ENCODE peak calls at places on chromosome 5, in five cellular contexts. One of them, this sample, is unnamed.

GRCh38 chr5:160511280-160511929 is 89.8 kb downstream of the PTTG1 start:
- DNase-seq in activated CD4-positive, alpha-beta memory T cell treated with anti-CD3 and anti-CD28 coated beads, Interleukin-2, amount 10 ng/mL, durations not matched to agents 7 days and 5 days: no peak
- DNase-seq in LoVo: no peak
- DNase-seq in AG08395: no peak
- DNase-seq in stimulated activated CD4-positive, alpha-beta T cell treated with anti-CD3 and anti-CD28 coated beads, Interleukin-4, amount 100 ng/mL, for 24 hours: no peak
- DNase-seq in this sample: no peak

GRCh38 chr5:14502291-14502690 is 79.3 kb upstream of the OTULINL start:
- DNase-seq in activated CD4-positive, alpha-beta memory T cell treated with anti-CD3 and anti-CD28 coated beads, Interleukin-2, amount 10 ng/mL, durations not matched to agents 7 days and 5 days: no peak
- DNase-seq in LoVo: no peak
- DNase-seq in AG08395: no peak
- DNase-seq in stimulated activated CD4-positive, alpha-beta T cell treated with anti-CD3 and anti-CD28 coated beads, Interleukin-4, amount 100 ng/mL, for 24 hours: no peak
- DNase-seq in this sample: no peak

GRCh38 chr5:139407517-139407916 is 3.6 kb upstream of the SPATA24 start:
- DNase-seq in activated CD4-positive, alpha-beta memory T cell treated with anti-CD3 and anti-CD28 coated beads, Interleukin-2, amount 10 ng/mL, durations not matched to agents 7 days and 5 days: no peak
- DNase-seq in LoVo: no peak
- DNase-seq in AG08395: no peak
- DNase-seq in stimulated activated CD4-positive, alpha-beta T cell treated with anti-CD3 and anti-CD28 coated beads, Interleukin-4, amount 100 ng/mL, for 24 hours: no peak
- DNase-seq in this sample: no peak

GRCh38 chr5:138533973-138534941 is 8.8 kb downstream of the ETF1 start:
- DNase-seq in activated CD4-positive, alpha-beta memory T cell treated with anti-CD3 and anti-CD28 coated beads, Interleukin-2, amount 10 ng/mL, durations not matched to agents 7 days and 5 days: no peak
- DNase-seq in LoVo: no peak
- DNase-seq in AG08395: no peak
- DNase-seq in stimulated activated CD4-positive, alpha-beta T cell treated with anti-CD3 and anti-CD28 coated beads, Interleukin-4, amount 100 ng/mL, for 24 hours: no peak
- DNase-seq in this sample: no peak

GRCh38 chr5:73663860-73664240 is 37.9 kb downstream of the ARHGEF28 start:
- DNase-seq in activated CD4-positive, alpha-beta memory T cell treated with anti-CD3 and anti-CD28 coated beads, Interleukin-2, amount 10 ng/mL, durations not matched to agents 7 days and 5 days: no peak
- DNase-seq in LoVo: no peak
- DNase-seq in AG08395: no peak
- DNase-seq in stimulated activated CD4-positive, alpha-beta T cell treated with anti-CD3 and anti-CD28 coated beads, Interleukin-4, amount 100 ng/mL, for 24 hours: no peak
- DNase-seq in this sample: no peak

GRCh38 chr5:179680780-179681411 is at the start of gene CBY3:
- DNase-seq in activated CD4-positive, alpha-beta memory T cell treated with anti-CD3 and anti-CD28 coated beads, Interleukin-2, amount 10 ng/mL, durations not matched to agents 7 days and 5 days: no peak
- DNase-seq in LoVo: no peak
- DNase-seq in AG08395: peak
- DNase-seq in stimulated activated CD4-positive, alpha-beta T cell treated with anti-CD3 and anti-CD28 coated beads, Interleukin-4, amount 100 ng/mL, for 24 hours: no peak
- DNase-seq in this sample: peak

GRCh38 chr5:94432499-94432898 is 185.9 kb downstream of the KIAA0825 start:
- DNase-seq in activated CD4-positive, alpha-beta memory T cell treated with anti-CD3 and anti-CD28 coated beads, Interleukin-2, amount 10 ng/mL, durations not matched to agents 7 days and 5 days: no peak
- DNase-seq in LoVo: no peak
- DNase-seq in AG08395: peak
- DNase-seq in stimulated activated CD4-positive, alpha-beta T cell treated with anti-CD3 and anti-CD28 coated beads, Interleukin-4, amount 100 ng/mL, for 24 hours: no peak
- DNase-seq in this sample: peak

GRCh38 chr5:150284311-150284710 is 5.3 kb downstream of the CAMK2A start:
- DNase-seq in activated CD4-positive, alpha-beta memory T cell treated with anti-CD3 and anti-CD28 coated beads, Interleukin-2, amount 10 ng/mL, durations not matched to agents 7 days and 5 days: no peak
- DNase-seq in LoVo: no peak
- DNase-seq in AG08395: no peak
- DNase-seq in stimulated activated CD4-positive, alpha-beta T cell treated with anti-CD3 and anti-CD28 coated beads, Interleukin-4, amount 100 ng/mL, for 24 hours: no peak
- DNase-seq in this sample: no peak

GRCh38 chr5:111782171-111782570 is 25.2 kb upstream of the NREP start:
- DNase-seq in activated CD4-positive, alpha-beta memory T cell treated with anti-CD3 and anti-CD28 coated beads, Interleukin-2, amount 10 ng/mL, durations not matched to agents 7 days and 5 days: no peak
- DNase-seq in LoVo: no peak
- DNase-seq in AG08395: no peak
- DNase-seq in stimulated activated CD4-positive, alpha-beta T cell treated with anti-CD3 and anti-CD28 coated beads, Interleukin-4, amount 100 ng/mL, for 24 hours: no peak
- DNase-seq in this sample: no peak

GRCh38 chr5:62043289-62044274 is 262.4 kb upstream of the KIF2A start:
- DNase-seq in activated CD4-positive, alpha-beta memory T cell treated with anti-CD3 and anti-CD28 coated beads, Interleukin-2, amount 10 ng/mL, durations not matched to agents 7 days and 5 days: no peak
- DNase-seq in LoVo: no peak
- DNase-seq in AG08395: no peak
- DNase-seq in stimulated activated CD4-positive, alpha-beta T cell treated with anti-CD3 and anti-CD28 coated beads, Interleukin-4, amount 100 ng/mL, for 24 hours: no peak
- DNase-seq in this sample: no peak

GRCh38 chr5:126961702-126962101 is 68.7 kb downstream of the MARCHF3 start:
- DNase-seq in activated CD4-positive, alpha-beta memory T cell treated with anti-CD3 and anti-CD28 coated beads, Interleukin-2, amount 10 ng/mL, durations not matched to agents 7 days and 5 days: no peak
- DNase-seq in LoVo: no peak
- DNase-seq in AG08395: no peak
- DNase-seq in stimulated activated CD4-positive, alpha-beta T cell treated with anti-CD3 and anti-CD28 coated beads, Interleukin-4, amount 100 ng/mL, for 24 hours: no peak
- DNase-seq in this sample: peak

This sample was measured in HFFc6.